ENCODE peak calls at places on chromosomes 4 and X, in five cellular contexts. One of them, this sample, is unnamed.

GRCh38 chr4:14743601-14744000 is 258.7 kb upstream of the CPEB2 start:
- DNase-seq in ovary: no peak
- DNase-seq in testis: no peak
- DNase-seq in IMR-90: no peak
- DNase-seq in right lobe of liver: no peak
- DNase-seq in this sample: no peak

GRCh38 chrX:152958524-152959465 is 35.1 kb downstream of the PNMA5 start:
- DNase-seq in ovary: peak
- DNase-seq in testis: peak
- DNase-seq in IMR-90: peak
- DNase-seq in right lobe of liver: peak
- DNase-seq in this sample: peak

GRCh38 chr4:150366487-150366999 is 215.4 kb upstream of the MAB21L2 start:
- DNase-seq in ovary: no peak
- DNase-seq in testis: no peak
- DNase-seq in IMR-90: no peak
- DNase-seq in right lobe of liver: no peak
- DNase-seq in this sample: no peak

GRCh38 chr4:84482564-84483563 is 16.2 kb downstream of the NKX6-1 start:
- DNase-seq in ovary: no peak
- DNase-seq in testis: peak
- DNase-seq in IMR-90: no peak
- DNase-seq in right lobe of liver: peak
- DNase-seq in this sample: peak

GRCh38 chr4:165383757-165384156 is 4.9 kb downstream of the CPE start:
- DNase-seq in ovary: no peak
- DNase-seq in testis: no peak
- DNase-seq in IMR-90: no peak
- DNase-seq in right lobe of liver: no peak
- DNase-seq in this sample: no peak

GRCh38 chrX:5388087-5388486 is 840.6 kb downstream of the NLGN4X start:
- DNase-seq in ovary: no peak
- DNase-seq in testis: no peak
- DNase-seq in IMR-90: no peak
- DNase-seq in right lobe of liver: no peak
- DNase-seq in this sample: no peak

GRCh38 chrX:38409289-38409688 is 56.9 kb downstream of the OTC start:
- DNase-seq in ovary: no peak
- DNase-seq in testis: no peak
- DNase-seq in IMR-90: no peak
- DNase-seq in right lobe of liver: no peak
- DNase-seq in this sample: no peak

GRCh38 chr4:88792821-88793220 is 95.2 kb upstream of the NAP1L5 start:
- DNase-seq in ovary: no peak
- DNase-seq in testis: no peak
- DNase-seq in IMR-90: peak
- DNase-seq in right lobe of liver: no peak
- DNase-seq in this sample: no peak

GRCh38 chrX:140762061-140762460 is 52.5 kb downstream of the LINC00632 start:
- DNase-seq in ovary: peak
- DNase-seq in testis: peak
- DNase-seq in IMR-90: peak
- DNase-seq in right lobe of liver: peak
- DNase-seq in this sample: peak

GRCh38 chrX:106912864-106913263 is 7.3 kb upstream of the CLDN2 start:
- DNase-seq in ovary: no peak
- DNase-seq in testis: no peak
- DNase-seq in IMR-90: peak
- DNase-seq in right lobe of liver: no peak
- DNase-seq in this sample: no peak

GRCh38 chrX:94524867-94525266 is 850.9 kb downstream of the FAM133A start:
- DNase-seq in ovary: no peak
- DNase-seq in testis: peak
- DNase-seq in IMR-90: no peak
- DNase-seq in right lobe of liver: no peak
- DNase-seq in this sample: no peak

GRCh38 chr4:5086535-5086934 is 35.3 kb downstream of the STK32B start:
- DNase-seq in ovary: no peak
- DNase-seq in testis: no peak
- DNase-seq in IMR-90: no peak
- DNase-seq in right lobe of liver: no peak
- DNase-seq in this sample: no peak

GRCh38 chrX:152989292-152989658 is 4.6 kb downstream of the PNMA5 start:
- DNase-seq in ovary: no peak
- DNase-seq in testis: no peak
- DNase-seq in IMR-90: peak
- DNase-seq in right lobe of liver: no peak
- DNase-seq in this sample: no peak

GRCh38 chrX:15505104-15505503 is 4.5 kb downstream of the BMX start:
- DNase-seq in ovary: no peak
- DNase-seq in testis: no peak
- DNase-seq in IMR-90: no peak
- DNase-seq in right lobe of liver: no peak
- DNase-seq in this sample: no peak

GRCh38 chr4:155734065-155734464 is 24.8 kb upstream of the GUCY1B1 start:
- DNase-seq in ovary: no peak
- DNase-seq in testis: no peak
- DNase-seq in IMR-90: peak
- DNase-seq in right lobe of liver: no peak
- DNase-seq in this sample: no peak

DNA sequence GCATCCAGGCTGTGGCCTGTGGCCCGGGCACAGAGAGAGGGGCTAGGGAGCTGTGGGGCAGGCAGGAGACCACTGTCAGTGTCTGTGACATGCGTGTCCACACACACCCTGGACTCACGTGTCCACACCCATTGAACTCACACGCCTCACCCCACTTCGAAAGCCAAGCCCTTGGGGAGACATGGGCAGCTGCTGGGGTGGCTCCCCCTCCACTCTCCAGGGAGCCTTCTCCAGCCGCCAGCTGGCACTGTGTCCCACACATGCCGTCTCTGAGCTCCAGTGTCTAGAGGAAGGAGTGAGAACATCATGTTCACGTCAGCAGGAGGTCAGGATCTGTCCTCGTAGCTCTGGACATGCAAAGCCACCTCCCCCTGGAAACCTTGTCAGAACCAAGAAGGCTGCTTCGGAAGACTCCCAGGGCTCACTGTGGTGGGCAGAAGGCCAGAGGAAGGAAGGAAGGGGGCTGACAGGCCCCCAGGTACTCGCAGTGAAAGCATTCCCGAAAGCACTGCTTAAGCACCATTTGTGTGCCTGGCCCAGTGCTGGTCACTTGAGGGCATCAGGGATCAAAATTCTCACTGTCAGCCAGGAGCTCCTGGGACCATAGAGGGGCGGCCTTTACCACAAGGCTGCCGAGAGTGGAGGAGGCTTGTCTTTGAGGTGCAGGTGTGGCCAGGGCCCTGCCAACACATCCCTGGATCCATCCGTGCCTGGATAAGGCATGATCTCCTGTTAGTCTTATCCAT is 61.4 kb downstream of the HTRA3 start:
- DNase-seq in ovary: no peak
- DNase-seq in testis: peak
- DNase-seq in IMR-90: no peak
- DNase-seq in right lobe of liver: no peak
- DNase-seq in this sample: peak
- H3K27ac ChIP-seq in ovary: no peak
- H3K27ac ChIP-seq in testis: peak
- H3K27ac ChIP-seq in IMR-90: no peak
- H3K27ac ChIP-seq in right lobe of liver: no peak
- H3K27ac ChIP-seq in this sample: no peak

DNA sequence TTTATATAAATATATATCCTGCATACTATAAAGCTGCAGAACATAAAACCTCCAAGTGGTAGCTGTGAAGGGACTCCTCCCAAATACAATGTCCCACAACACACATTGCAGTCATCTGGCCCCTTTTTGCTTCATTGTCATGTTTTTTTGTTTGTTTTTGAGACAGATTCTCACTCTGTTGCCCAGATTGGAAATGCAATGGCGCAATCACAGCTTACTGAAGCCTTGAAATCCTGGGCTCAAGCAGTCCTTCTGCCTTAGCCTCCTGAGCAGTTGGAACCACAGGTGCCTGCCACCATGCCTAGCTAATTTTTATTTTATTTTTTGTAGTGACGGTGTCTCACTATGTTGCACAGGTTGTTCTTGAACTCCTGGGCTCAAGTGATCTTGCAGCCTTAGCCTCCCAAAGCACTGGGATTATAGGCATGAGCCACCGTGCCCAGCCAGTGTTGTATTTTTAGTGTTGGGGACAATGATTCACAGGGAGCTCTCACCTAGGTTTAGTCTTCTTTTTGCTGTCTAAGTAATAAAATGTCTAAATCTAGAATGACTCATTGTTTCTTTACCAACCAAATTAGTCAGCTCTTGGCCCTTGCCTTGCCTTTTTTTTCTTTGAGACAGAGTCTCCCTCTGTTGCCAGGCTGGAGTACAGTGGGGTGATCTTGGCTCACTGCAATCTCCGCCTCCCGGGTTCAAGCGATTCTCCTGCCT is 24.0 kb upstream of the XIAP start:
- DNase-seq in ovary: no peak
- DNase-seq in testis: no peak
- DNase-seq in IMR-90: peak
- DNase-seq in right lobe of liver: no peak
- DNase-seq in this sample: peak
- TF ChIP-seq POLR2A in ovary: no peak
- TF ChIP-seq POLR2A in testis: no peak
- TF ChIP-seq POLR2A in IMR-90: no peak
- TF ChIP-seq POLR2A in right lobe of liver: no peak
- TF ChIP-seq POLR2A in this sample: no peak

GRCh38 chr4:123411514-123411913 is 14.9 kb downstream of the SPRY1 start:
- DNase-seq in ovary: no peak
- DNase-seq in testis: no peak
- DNase-seq in IMR-90: no peak
- DNase-seq in right lobe of liver: no peak
- DNase-seq in this sample: no peak

GRCh38 chr4:123408471-123409084 is 12.0 kb downstream of the SPRY1 start:
- DNase-seq in ovary: no peak
- DNase-seq in testis: no peak
- DNase-seq in IMR-90: no peak
- DNase-seq in right lobe of liver: no peak
- DNase-seq in this sample: no peak

GRCh38 chr4:123406862-123407261 is 10.3 kb downstream of the SPRY1 start:
- DNase-seq in ovary: no peak
- DNase-seq in testis: no peak
- DNase-seq in IMR-90: no peak
- DNase-seq in right lobe of liver: no peak
- DNase-seq in this sample: no peak

GRCh38 chr4:123411976-123412589 is 15.5 kb downstream of the SPRY1 start:
- DNase-seq in ovary: no peak
- DNase-seq in testis: no peak
- DNase-seq in IMR-90: no peak
- DNase-seq in right lobe of liver: no peak
- DNase-seq in this sample: no peak

DNA sequence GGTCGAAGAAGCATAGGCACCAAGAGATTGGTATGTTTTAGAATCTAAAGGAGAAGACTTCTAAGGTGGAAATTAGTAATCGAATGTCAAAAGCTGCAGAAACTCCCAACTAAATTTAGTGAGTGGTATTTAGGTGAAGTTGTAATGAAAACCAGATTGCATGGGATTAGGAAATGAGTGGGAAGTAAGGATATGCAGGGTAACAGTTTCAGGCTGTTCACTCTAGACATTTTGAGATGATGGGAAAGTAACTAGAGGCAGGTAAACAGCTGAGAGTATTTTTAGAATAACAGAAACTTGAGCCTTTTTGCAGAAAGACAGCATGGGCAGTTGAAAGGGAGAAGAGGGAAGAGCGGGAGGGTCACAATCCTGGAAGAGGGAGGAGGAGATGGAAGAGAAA is 12.7 kb downstream of the SPRY1 start:
- DNase-seq in ovary: no peak
- DNase-seq in testis: no peak
- DNase-seq in IMR-90: no peak
- DNase-seq in right lobe of liver: no peak
- DNase-seq in this sample: no peak
- H3K27ac ChIP-seq in ovary: no peak
- H3K27ac ChIP-seq in testis: no peak
- H3K27ac ChIP-seq in IMR-90: no peak
- H3K27ac ChIP-seq in right lobe of liver: no peak
- H3K27ac ChIP-seq in this sample: no peak

DNA sequence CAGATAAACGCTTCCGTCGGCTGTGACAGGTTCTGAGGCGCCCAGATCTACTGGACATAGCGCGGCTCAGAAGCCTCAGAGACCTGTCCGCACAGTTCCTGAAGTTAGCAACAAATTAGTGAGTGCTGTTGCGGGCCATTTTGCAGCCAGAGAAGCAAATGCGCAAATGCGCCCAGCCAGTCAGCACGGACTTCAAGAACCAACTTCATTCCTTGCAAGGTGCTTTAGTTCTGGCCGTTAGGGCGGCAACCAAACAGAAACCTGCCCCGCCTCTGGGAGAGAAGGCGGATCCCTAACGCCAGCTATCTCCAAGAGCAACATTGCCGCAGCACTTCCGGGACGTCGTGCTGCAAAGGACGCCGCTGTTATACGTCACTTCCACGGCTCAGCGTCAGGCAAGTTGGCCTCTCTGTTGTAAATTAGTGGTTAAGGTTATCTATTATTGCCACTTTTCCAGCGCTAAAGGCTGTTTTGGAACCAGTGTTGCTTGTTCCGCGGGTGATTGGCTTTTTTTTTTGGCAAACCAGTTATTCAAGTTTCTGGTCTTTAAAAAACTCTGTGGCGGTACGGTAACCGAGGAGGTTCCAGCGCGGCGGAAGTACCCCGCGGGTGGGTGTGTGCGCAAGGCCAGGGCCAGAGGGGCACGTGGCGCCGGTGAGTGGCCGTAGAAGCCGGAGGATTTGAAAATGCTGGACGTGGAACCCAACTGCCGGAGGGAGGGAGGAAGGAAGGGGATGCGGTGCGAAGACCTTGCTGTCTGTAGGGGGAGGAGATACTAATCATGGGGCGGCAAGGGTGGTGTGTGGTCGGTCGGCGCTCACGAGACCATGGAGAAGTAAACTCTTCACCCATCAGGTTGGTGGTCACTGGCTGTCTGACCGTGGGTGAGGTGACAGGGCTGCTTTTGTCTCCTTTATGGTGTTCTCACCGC is at the start of gene GAR1:
- DNase-seq in ovary: peak
- DNase-seq in testis: peak
- DNase-seq in IMR-90: peak
- DNase-seq in right lobe of liver: peak
- DNase-seq in this sample: peak
- TF ChIP-seq POLR2A in ovary: no peak
- TF ChIP-seq POLR2A in testis: no peak
- TF ChIP-seq POLR2A in IMR-90: peak
- TF ChIP-seq POLR2A in right lobe of liver: no peak
- TF ChIP-seq POLR2A in this sample: peak

DNA sequence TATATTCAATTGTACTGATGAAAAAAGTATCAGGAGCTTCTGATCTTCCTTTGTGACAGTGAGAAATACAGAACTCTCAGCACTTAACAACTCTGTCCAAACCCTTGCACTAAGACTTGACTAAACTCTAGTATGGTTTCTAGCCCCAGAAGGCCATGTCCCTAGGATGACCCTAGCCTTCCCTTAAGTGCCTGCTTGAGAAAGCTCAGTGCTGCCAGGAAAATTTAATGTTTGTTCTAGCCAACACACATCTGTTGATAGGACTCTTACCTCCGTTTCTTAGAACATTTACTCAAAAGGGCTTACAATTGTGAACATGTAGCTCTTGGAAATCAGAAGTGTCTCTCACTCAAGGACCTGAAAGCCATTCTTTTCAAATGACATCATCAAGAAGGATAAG is 1055.2 kb upstream of the FTHL17 start:
- DNase-seq in ovary: no peak
- DNase-seq in testis: no peak
- DNase-seq in IMR-90: no peak
- DNase-seq in right lobe of liver: no peak
- DNase-seq in this sample: no peak
- H3K27ac ChIP-seq in ovary: no peak
- H3K27ac ChIP-seq in testis: no peak
- H3K27ac ChIP-seq in IMR-90: no peak
- H3K27ac ChIP-seq in right lobe of liver: no peak
- H3K27ac ChIP-seq in this sample: no peak

GRCh38 chr4:185396724-185397402 is at the start of gene ANKRD37:
- DNase-seq in ovary: no peak
- DNase-seq in testis: no peak
- DNase-seq in IMR-90: peak
- DNase-seq in right lobe of liver: peak
- DNase-seq in this sample: peak
- TF ChIP-seq POLR2A in ovary: no peak
- TF ChIP-seq POLR2A in testis: no peak
- TF ChIP-seq POLR2A in IMR-90: no peak
- TF ChIP-seq POLR2A in right lobe of liver: peak
- TF ChIP-seq POLR2A in this sample: peak